ENCODE peak calls at places on chromosomes 4 and X, in seven cellular contexts. N, A, Y, H, I, F and M are unnamed samples.

GRCh38 chr4:99665981-99666380 is 8.4 kb upstream of the C4orf54 start:
- DNase-seq in N (no peak), A (no peak), Y (no peak), H (no peak), I (no peak), F (no peak), M (no peak)

GRCh38 chr4:139443661-139444060 is 10.3 kb upstream of the RAB33B start:
- DNase-seq in N (no peak), A (no peak), Y (no peak), H (no peak), I (no peak), F (no peak), M (no peak)

GRCh38 chrX:46758163-46758955 is 559 bp downstream of the SLC9A7 start:
- DNase-seq in N (peak), A (no peak), Y (no peak), H (peak), I (no peak), F (peak), M (no peak)

GRCh38 chr4:20428410-20429160 is 176.9 kb downstream of the SLIT2 start:
- DNase-seq in N (no peak), A (no peak), Y (no peak), H (no peak), I (no peak), F (no peak), M (peak)

GRCh38 chr4:47662975-47663374 is 174.9 kb downstream of the CORIN start:
- DNase-seq in N (peak), A (no peak), Y (no peak), H (no peak), I (no peak), F (no peak), M (no peak)

GRCh38 chr4:88296413-88297052 is 12.2 kb upstream of the PPM1K start:
- DNase-seq in N (no peak), A (no peak), Y (no peak), H (no peak), I (no peak), F (no peak), M (no peak)

GRCh38 chr4:38605794-38606586 is 58.0 kb upstream of the KLF3 start:
- DNase-seq in N (no peak), A (no peak), Y (no peak), H (no peak), I (no peak), F (no peak), M (no peak)

GRCh38 chr4:78059524-78059889 is 2.4 kb downstream of the FRAS1 start:
- DNase-seq in N (peak), A (peak), Y (no peak), H (peak), I (peak), F (no peak), M (peak)

GRCh38 chr4:6546681-6547447 is 28.1 kb upstream of the MAN2B2 start:
- DNase-seq in N (peak), A (peak), Y (no peak), H (peak), I (peak), F (no peak), M (peak)

GRCh38 chr4:71009091-71009490 is 15.6 kb downstream of the DCK start:
- DNase-seq in N (no peak), A (peak), Y (no peak), H (no peak), I (no peak), F (no peak), M (no peak)

GRCh38 chr4:123193802-123194201 is 202.8 kb upstream of the SPRY1 start:
- DNase-seq in N (no peak), A (no peak), Y (no peak), H (no peak), I (no peak), F (no peak), M (no peak)

GRCh38 chr4:99447079-99447478 is 11.9 kb upstream of the ADH7 start:
- DNase-seq in N (no peak), A (no peak), Y (no peak), H (no peak), I (no peak), F (no peak), M (peak)

GRCh38 chr4:37725718-37726117 is 39.5 kb upstream of the RELL1 start:
- DNase-seq in N (no peak), A (no peak), Y (no peak), H (no peak), I (no peak), F (no peak), M (no peak)

GRCh38 chr4:119752936-119753335 is 124.3 kb upstream of the PDE5A start:
- DNase-seq in N (no peak), A (no peak), Y (no peak), H (no peak), I (no peak), F (no peak), M (no peak)

GRCh38 chr4:36288727-36289126 is 7.3 kb downstream of the DTHD1 start:
- DNase-seq in N (no peak), A (no peak), Y (no peak), H (no peak), I (no peak), F (no peak), M (no peak)

GRCh38 chrX:47539860-47540259 is 21.1 kb upstream of the ARAF start:
- DNase-seq in N (no peak), A (no peak), Y (no peak), H (no peak), I (no peak), F (no peak), M (no peak)

GRCh38 chr4:2265113-2266110 is 3.5 kb upstream of the MXD4 start:
- DNase-seq in N (no peak), A (no peak), Y (no peak), H (no peak), I (no peak), F (no peak), M (no peak)

GRCh38 chr4:13670456-13671150 is 43.1 kb upstream of the BOD1L1 start:
- DNase-seq in N (no peak), A (no peak), Y (no peak), H (no peak), I (no peak), F (no peak), M (no peak)

GRCh38 chr4:8381814-8382581 is 58.5 kb downstream of the ACOX3 start:
- DNase-seq in N (no peak), A (no peak), Y (peak), H (no peak), I (no peak), F (no peak), M (no peak)

GRCh38 chrX:129823115-129823514 is 20.6 kb downstream of the ZDHHC9 start:
- DNase-seq in N (peak), A (no peak), Y (no peak), H (no peak), I (no peak), F (peak), M (no peak)

GRCh38 chrX:120874678-120875557 is 748 bp downstream of the CT47B1 start:
- DNase-seq in N (no peak), A (no peak), Y (no peak), H (no peak), I (no peak), F (no peak), M (no peak)

GRCh38 chr4:3073158-3074077 is 920 bp downstream of the HTT-AS start:
- DNase-seq in N (peak), A (no peak), Y (no peak), H (no peak), I (no peak), F (peak), M (no peak)

GRCh38 chr4:24805036-24805435 is 9.7 kb downstream of the SOD3 start:
- DNase-seq in N (no peak), A (no peak), Y (no peak), H (no peak), I (no peak), F (no peak), M (no peak)

GRCh38 chr4:183828839-183829238 is 76.3 kb upstream of the STOX2 start:
- DNase-seq in N (no peak), A (no peak), Y (no peak), H (no peak), I (no peak), F (no peak), M (no peak)

GRCh38 chr4:6115746-6116586 is 84.4 kb downstream of the JAKMIP1 start:
- DNase-seq in N (no peak), A (no peak), Y (no peak), H (no peak), I (no peak), F (no peak), M (no peak)

GRCh38 chrX:2867191-2867590 is 38.5 kb downstream of the GYG2 start:
- DNase-seq in N (no peak), A (no peak), Y (no peak), H (no peak), I (no peak), F (no peak), M (no peak)

GRCh38 chr4:152620915-152621314 is 58.9 kb downstream of the TMEM154 start:
- DNase-seq in N (no peak), A (no peak), Y (no peak), H (no peak), I (no peak), F (no peak), M (no peak)

GRCh38 chr4:54513231-54513630 is 144.5 kb upstream of the KIT start:
- DNase-seq in N (no peak), A (peak), Y (no peak), H (peak), I (no peak), F (no peak), M (no peak)

GRCh38 chr4:89482248-89482647 is 174.6 kb upstream of the GPRIN3 start:
- DNase-seq in N (no peak), A (peak), Y (no peak), H (peak), I (no peak), F (no peak), M (peak)